ENCODE peak calls at places on chromosome 12, in five cellular contexts. R, O, W, I and Q are unnamed samples.
A peak's percentile ranks its signal among the peaks of the same experiment; 100 is the strongest.

GRCh38 chr12:131871677-131872076 is 22.7 kb upstream of the ULK1 start:
- DNase-seq in R (no peak), O (no peak), W (peak; percentile 3), I (no peak), Q (no peak)

GRCh38 chr12:29242921-29243431 is 93.9 kb downstream of the FAR2 start:
- DNase-seq in R (no peak), O (no peak), W (no peak), I (no peak), Q (no peak)

GRCh38 chr12:52837781-52838736 is 3.9 kb upstream of the KRT79 start:
- DNase-seq in R (no peak), O (no peak), W (no peak), I (no peak), Q (no peak)

GRCh38 chr12:107619831-107620230 is 65.8 kb upstream of the PWP1 start:
- DNase-seq in R (no peak), O (no peak), W (no peak), I (no peak), Q (no peak)

GRCh38 chr12:646303-647038 is 16.8 kb downstream of the NINJ2 start:
- DNase-seq in R (no peak), O (peak; percentile 54), W (peak; percentile 66), I (no peak), Q (no peak)

GRCh38 chr12:121009744-121010143 is 6.5 kb downstream of the C12orf43 start:
- DNase-seq in R (no peak), O (no peak), W (no peak), I (peak; percentile 78), Q (no peak)

GRCh38 chr12:106585862-106586534 is 3.2 kb downstream of the RFX4 start:
- DNase-seq in R (no peak), O (no peak), W (peak; percentile 12), I (peak; percentile 78), Q (no peak)

GRCh38 chr12:49256274-49256637 is 8.6 kb upstream of the TUBA1C start:
- DNase-seq in R (no peak), O (no peak), W (no peak), I (no peak), Q (no peak)

GRCh38 chr12:57604454-57605307 is at the start of gene DTX3:
- DNase-seq in R (no peak), O (no peak), W (peak; percentile 72), I (peak; percentile 79), Q (no peak)

GRCh38 chr12:43789941-43790340 is 16.2 kb downstream of the TWF1 start:
- DNase-seq in R (no peak), O (no peak), W (no peak), I (peak; percentile 45), Q (no peak)

GRCh38 chr12:10097521-10097920 is 1.3 kb downstream of the CLEC1A start:
- DNase-seq in R (no peak), O (no peak), W (no peak), I (no peak), Q (no peak)

GRCh38 chr12:99695050-99695449 is 47.5 kb downstream of the GARIN6 start:
- DNase-seq in R (no peak), O (no peak), W (no peak), I (no peak), Q (no peak)

GRCh38 chr12:24034160-24034559 is 84.7 kb upstream of the SOX5 start:
- DNase-seq in R (no peak), O (no peak), W (no peak), I (peak; percentile 13), Q (no peak)

GRCh38 chr12:130966443-130967030 is 12.8 kb downstream of the ADGRD1 start:
- DNase-seq in R (no peak), O (no peak), W (no peak), I (no peak), Q (no peak)

GRCh38 chr12:122834921-122835692 is at the start of gene HIP1R:
- DNase-seq in R (no peak), O (no peak), W (peak; percentile 90), I (peak; percentile 76), Q (no peak)

GRCh38 chr12:8662592-8662991 is at the start of gene MFAP5:
- DNase-seq in R (no peak), O (no peak), W (peak; percentile 78), I (no peak), Q (no peak)